ENCODE peak calls at places on chromosome 2, in nine cellular contexts. M is DMS153; Z is left ventricle myocardium superior; H is activated T-cell treated with anti-CD3 and anti-CD28 coated beads for 24 hours; Y is cardiac fibroblast; T is NCI-H1436; D is stimulated activated naive CD4-positive, alpha-beta T cell; O is choroid plexus epithelial cell; U is CD8-positive, alpha-beta T cell. L is an unnamed sample.
A peak's percentile ranks its signal among the peaks of the same experiment; 100 is the strongest.

GRCh38 chr2:11644293-11644692 is 25.7 kb downstream of the NTSR2 start:
- DNase-seq in T (no peak), M (no peak), H (no peak), D (no peak), O (no peak), Y (no peak), Z (no peak), U (no peak), L (no peak)

GRCh38 chr2:112340416-112340815 is 65.0 kb downstream of the ZC3H6 start:
- DNase-seq in D (no peak), M (no peak), O (no peak), T (no peak), U (no peak), Y (no peak), H (no peak), Z (no peak), L (no peak)

GRCh38 chr2:228707846-228708245 is 526.4 kb upstream of the SPHKAP start:
- DNase-seq in O (no peak), U (no peak), H (no peak), Y (no peak), M (no peak), T (no peak), D (no peak), Z (no peak), L (no peak)

GRCh38 chr2:201696151-201696659 is 2.2 kb downstream of the MPP4 start:
- DNase-seq in U (no peak), D (no peak), T (no peak), M (no peak), Y (peak; percentile 77), O (peak; percentile 73), Z (no peak), H (no peak), L (no peak)

GRCh38 chr2:102753563-102754159 is 8.2 kb upstream of the TMEM182 start:
- DNase-seq in H (peak; percentile 5), Y (peak; percentile 66), D (no peak), M (no peak), U (peak; percentile 25), T (peak; percentile 22), Z (no peak), O (peak; percentile 79), L (peak; percentile 20)

GRCh38 chr2:12347049-12347448 is 369.7 kb upstream of the TRIB2 start:
- DNase-seq in M (peak; percentile 13), U (no peak), H (no peak), D (no peak), T (no peak), Y (no peak), Z (no peak), O (peak; percentile 27), L (no peak)

GRCh38 chr2:145413261-145413660 is 893.3 kb upstream of the ZEB2 start:
- DNase-seq in M (no peak), D (no peak), U (no peak), Z (no peak), T (no peak), O (no peak), Y (no peak), H (no peak), L (no peak)

GRCh38 chr2:239021651-239022436 is 174.0 kb downstream of the TWIST2 start:
- DNase-seq in Y (no peak), O (no peak), M (no peak), T (no peak), H (no peak), Z (peak; percentile 5), U (no peak), D (no peak), L (no peak)

GRCh38 chr2:232981356-232981755 is 31.7 kb downstream of the NGEF start:
- DNase-seq in U (no peak), D (no peak), Z (no peak), H (no peak), Y (no peak), T (no peak), O (no peak), M (no peak), L (no peak)

GRCh38 chr2:54605836-54606235 is 117.6 kb upstream of the EML6 start:
- DNase-seq in Z (no peak), Y (no peak), T (no peak), H (no peak), M (no peak), D (no peak), U (no peak), O (peak; percentile 85), L (no peak)

GRCh38 chr2:151306621-151307020 is 17.2 kb upstream of the NMI start:
- DNase-seq in T (no peak), Y (peak; percentile 83), U (no peak), M (no peak), D (no peak), Z (no peak), H (no peak), O (peak; percentile 67), L (no peak)

GRCh38 chr2:108629417-108629816 is 89.9 kb upstream of the RANBP2 start:
- DNase-seq in T (no peak), H (no peak), O (no peak), Y (no peak), U (no peak), M (no peak), D (no peak), Z (no peak), L (no peak)

GRCh38 chr2:176111891-176112374 is 4.6 kb upstream of the HOXD10 start:
- DNase-seq in M (no peak), T (no peak), D (no peak), H (no peak), Y (no peak), Z (no peak), O (no peak), U (no peak), L (no peak)

GRCh38 chr2:239921843-239922242 is 103.3 kb downstream of the NDUFA10 start:
- DNase-seq in O (no peak), Z (no peak), H (no peak), D (no peak), U (no peak), T (no peak), Y (no peak), M (no peak), L (no peak)

L was measured in activated gamma-delta T cell treated with Interleukin-2 at 50 U/mL for 16 hours.